ENCODE peak calls at places on chromosomes 5 and 9, in eight cellular contexts. One of them, this sample, is unnamed.

GRCh38 chr5:93589348-93589662 is 6.3 kb downstream of the NR2F1 start:
- DNase-seq in transverse colon: no peak
- DNase-seq in cardiac muscle cell: no peak
- DNase-seq in PC-3: no peak
- DNase-seq in kidney: no peak
- DNase-seq in psoas muscle: no peak
- DNase-seq in AG10803: no peak
- DNase-seq in choroid plexus epithelial cell: peak
- DNase-seq in this sample: no peak

GRCh38 chr5:82494942-82495341 is 216.8 kb upstream of the RPS23 start:
- DNase-seq in cardiac muscle cell: peak
- DNase-seq in kidney: no peak
- DNase-seq in choroid plexus epithelial cell: peak
- DNase-seq in PC-3: peak
- DNase-seq in transverse colon: no peak
- DNase-seq in psoas muscle: no peak
- DNase-seq in AG10803: peak
- DNase-seq in this sample: peak

GRCh38 chr9:88266416-88266815 is 121.8 kb upstream of the SPIN1 start:
- DNase-seq in AG10803: no peak
- DNase-seq in psoas muscle: no peak
- DNase-seq in cardiac muscle cell: no peak
- DNase-seq in choroid plexus epithelial cell: no peak
- DNase-seq in transverse colon: no peak
- DNase-seq in kidney: no peak
- DNase-seq in PC-3: no peak
- DNase-seq in this sample: peak

GRCh38 chr9:32385135-32385884 is 867 bp downstream of the ACO1 start:
- DNase-seq in choroid plexus epithelial cell: peak
- DNase-seq in AG10803: peak
- DNase-seq in transverse colon: no peak
- DNase-seq in kidney: no peak
- DNase-seq in cardiac muscle cell: peak
- DNase-seq in psoas muscle: no peak
- DNase-seq in PC-3: no peak
- DNase-seq in this sample: peak

GRCh38 chr9:128995791-128996190 is 32.3 kb downstream of the SH3GLB2 start:
- DNase-seq in kidney: no peak
- DNase-seq in cardiac muscle cell: peak
- DNase-seq in psoas muscle: no peak
- DNase-seq in choroid plexus epithelial cell: no peak
- DNase-seq in AG10803: no peak
- DNase-seq in transverse colon: no peak
- DNase-seq in PC-3: no peak
- DNase-seq in this sample: no peak

GRCh38 chr5:29896651-29897050 is 1296.8 kb upstream of the CDH6 start:
- DNase-seq in psoas muscle: no peak
- DNase-seq in cardiac muscle cell: no peak
- DNase-seq in kidney: no peak
- DNase-seq in AG10803: no peak
- DNase-seq in PC-3: peak
- DNase-seq in transverse colon: no peak
- DNase-seq in choroid plexus epithelial cell: no peak
- DNase-seq in this sample: peak

GRCh38 chr5:62538017-62538942 is 40.3 kb upstream of the LRRC70 start:
- DNase-seq in kidney: no peak
- DNase-seq in AG10803: peak
- DNase-seq in cardiac muscle cell: peak
- DNase-seq in transverse colon: no peak
- DNase-seq in PC-3: peak
- DNase-seq in choroid plexus epithelial cell: peak
- DNase-seq in psoas muscle: no peak
- DNase-seq in this sample: peak

GRCh38 chr5:74761241-74761640 is 5.7 kb downstream of the GFM2 start:
- DNase-seq in psoas muscle: no peak
- DNase-seq in PC-3: no peak
- DNase-seq in kidney: no peak
- DNase-seq in cardiac muscle cell: no peak
- DNase-seq in AG10803: no peak
- DNase-seq in transverse colon: no peak
- DNase-seq in choroid plexus epithelial cell: no peak
- DNase-seq in this sample: peak

GRCh38 chr5:149411738-149412519 is 32.8 kb upstream of the IL17B start:
- DNase-seq in kidney: no peak
- DNase-seq in choroid plexus epithelial cell: no peak
- DNase-seq in AG10803: peak
- DNase-seq in psoas muscle: no peak
- DNase-seq in PC-3: no peak
- DNase-seq in transverse colon: no peak
- DNase-seq in cardiac muscle cell: no peak
- DNase-seq in this sample: no peak

GRCh38 chr5:149408252-149409099 is 29.4 kb upstream of the IL17B start:
- DNase-seq in PC-3: no peak
- DNase-seq in kidney: no peak
- DNase-seq in AG10803: peak
- DNase-seq in choroid plexus epithelial cell: no peak
- DNase-seq in transverse colon: no peak
- DNase-seq in psoas muscle: no peak
- DNase-seq in cardiac muscle cell: no peak
- DNase-seq in this sample: no peak

GRCh38 chr5:149410721-149411432 is 31.8 kb upstream of the IL17B start:
- DNase-seq in transverse colon: no peak
- DNase-seq in kidney: no peak
- DNase-seq in AG10803: peak
- DNase-seq in psoas muscle: no peak
- DNase-seq in cardiac muscle cell: peak
- DNase-seq in PC-3: no peak
- DNase-seq in choroid plexus epithelial cell: peak
- DNase-seq in this sample: no peak

GRCh38 chr5:149409268-149409948 is 30.3 kb upstream of the IL17B start:
- DNase-seq in psoas muscle: no peak
- DNase-seq in choroid plexus epithelial cell: no peak
- DNase-seq in kidney: no peak
- DNase-seq in cardiac muscle cell: peak
- DNase-seq in PC-3: no peak
- DNase-seq in AG10803: peak
- DNase-seq in transverse colon: no peak
- DNase-seq in this sample: no peak

DNA sequence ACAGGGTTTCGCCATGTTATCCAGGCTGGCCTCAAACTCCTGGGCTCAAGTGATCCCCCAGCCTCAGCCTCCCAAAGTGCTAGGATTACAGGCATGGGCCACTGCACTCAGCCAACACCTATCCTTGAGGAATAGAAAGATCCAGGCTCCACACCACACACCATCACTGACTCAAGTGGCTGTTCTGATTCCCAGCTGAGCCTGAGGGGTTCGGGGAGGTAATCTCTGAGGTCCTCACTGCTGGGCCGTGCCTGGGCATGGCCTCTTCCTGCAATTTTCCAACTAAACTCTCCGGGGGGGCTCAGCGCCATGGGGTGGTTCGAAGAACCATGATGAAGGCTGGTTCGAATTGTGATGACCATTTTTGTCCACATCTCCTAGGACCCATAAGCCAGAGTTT is 31.0 kb upstream of the IL17B start:
- DNase-seq in psoas muscle: no peak
- DNase-seq in cardiac muscle cell: no peak
- DNase-seq in transverse colon: no peak
- DNase-seq in AG10803: no peak
- DNase-seq in kidney: no peak
- DNase-seq in PC-3: no peak
- DNase-seq in choroid plexus epithelial cell: no peak
- DNase-seq in this sample: no peak
- H3K4me3 ChIP-seq in psoas muscle: peak
- H3K4me3 ChIP-seq in cardiac muscle cell: no peak
- H3K4me3 ChIP-seq in transverse colon: peak
- H3K4me3 ChIP-seq in AG10803: peak
- H3K4me3 ChIP-seq in kidney: peak
- H3K4me3 ChIP-seq in PC-3: no peak
- H3K4me3 ChIP-seq in choroid plexus epithelial cell: no peak
- H3K4me3 ChIP-seq in this sample: no peak

DNA sequence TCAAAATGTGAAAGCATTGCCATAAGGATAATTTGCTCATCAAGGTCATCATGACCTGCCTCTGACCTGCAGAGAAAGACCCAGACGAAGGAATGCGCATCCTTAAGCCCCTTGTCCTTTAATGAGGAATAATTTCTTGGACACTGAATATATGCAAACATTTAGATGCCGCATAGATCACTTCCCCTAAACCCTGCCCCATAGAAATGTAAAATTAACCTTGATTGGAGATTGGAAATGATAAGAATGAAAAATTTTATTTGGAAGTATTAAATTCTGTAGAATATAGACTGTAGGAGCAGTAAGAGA is 233.1 kb downstream of the ARHGAP26 start:
- DNase-seq in cardiac muscle cell: no peak
- DNase-seq in kidney: no peak
- DNase-seq in PC-3: no peak
- DNase-seq in choroid plexus epithelial cell: no peak
- DNase-seq in AG10803: no peak
- DNase-seq in psoas muscle: no peak
- DNase-seq in transverse colon: no peak
- DNase-seq in this sample: no peak
- TF ChIP-seq CTCF in cardiac muscle cell: no peak
- TF ChIP-seq CTCF in kidney: no peak
- TF ChIP-seq CTCF in PC-3: no peak
- TF ChIP-seq CTCF in choroid plexus epithelial cell: no peak
- TF ChIP-seq CTCF in AG10803: no peak
- TF ChIP-seq CTCF in psoas muscle: no peak
- TF ChIP-seq CTCF in transverse colon: no peak
- TF ChIP-seq CTCF in this sample: no peak

GRCh38 chr5:59721741-59722140 is 171.8 kb downstream of the PDE4D start:
- DNase-seq in transverse colon: no peak
- DNase-seq in cardiac muscle cell: no peak
- DNase-seq in psoas muscle: no peak
- DNase-seq in PC-3: no peak
- DNase-seq in choroid plexus epithelial cell: no peak
- DNase-seq in kidney: no peak
- DNase-seq in AG10803: no peak
- DNase-seq in this sample: no peak

GRCh38 chr5:59728356-59728755 is 165.2 kb downstream of the PDE4D start:
- DNase-seq in PC-3: no peak
- DNase-seq in psoas muscle: no peak
- DNase-seq in AG10803: no peak
- DNase-seq in cardiac muscle cell: no peak
- DNase-seq in kidney: no peak
- DNase-seq in choroid plexus epithelial cell: no peak
- DNase-seq in transverse colon: no peak
- DNase-seq in this sample: no peak

GRCh38 chr5:59722875-59723274 is 170.7 kb downstream of the PDE4D start:
- DNase-seq in choroid plexus epithelial cell: peak
- DNase-seq in cardiac muscle cell: no peak
- DNase-seq in transverse colon: no peak
- DNase-seq in PC-3: peak
- DNase-seq in kidney: no peak
- DNase-seq in psoas muscle: no peak
- DNase-seq in AG10803: no peak
- DNase-seq in this sample: peak

GRCh38 chr5:59725393-59725768 is 168.1 kb downstream of the PDE4D start:
- DNase-seq in AG10803: peak
- DNase-seq in PC-3: peak
- DNase-seq in psoas muscle: no peak
- DNase-seq in cardiac muscle cell: no peak
- DNase-seq in transverse colon: no peak
- DNase-seq in choroid plexus epithelial cell: no peak
- DNase-seq in kidney: no peak
- DNase-seq in this sample: no peak

DNA sequence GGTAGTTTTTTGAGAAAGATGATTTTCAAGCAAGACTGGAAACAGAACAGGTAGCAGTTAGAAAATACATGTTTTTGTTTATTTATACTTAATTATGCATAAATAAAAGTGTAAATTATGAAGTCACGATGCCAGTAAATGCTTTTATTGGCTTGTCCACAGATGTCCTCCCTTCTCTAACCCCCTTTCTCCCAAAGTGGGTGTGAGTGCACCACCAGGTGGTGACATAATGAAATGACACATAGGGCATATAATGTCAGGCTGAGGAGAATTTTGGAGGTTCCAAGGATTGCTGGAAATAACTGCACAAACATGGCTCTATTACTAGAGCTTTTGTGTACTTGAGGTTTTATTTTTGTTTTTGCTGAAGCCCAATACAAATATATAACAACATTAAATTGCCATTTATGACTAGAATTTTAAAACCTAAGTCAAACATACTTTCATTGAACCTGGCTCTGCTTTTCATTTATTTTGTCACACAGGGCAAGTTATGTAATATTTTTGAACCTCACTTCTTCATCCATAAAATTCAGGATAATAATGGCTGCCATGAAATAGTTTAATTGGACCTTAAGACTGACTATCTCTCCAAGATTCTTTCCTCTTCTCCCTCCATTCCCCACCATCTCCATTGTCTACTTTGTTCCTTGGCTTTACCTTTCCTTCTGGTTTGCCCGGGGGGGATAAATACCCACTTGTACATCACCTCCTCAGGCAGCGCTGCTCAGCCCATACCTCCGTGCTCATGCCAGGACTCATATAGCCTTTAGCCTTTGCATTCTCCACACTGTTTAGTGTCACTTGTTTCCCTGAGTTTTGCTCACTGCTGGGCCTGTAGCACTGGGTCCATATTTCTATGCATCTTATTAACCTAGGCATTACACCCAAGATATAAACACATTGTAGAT is 168.8 kb downstream of the PDE4D start:
- DNase-seq in AG10803: peak
- DNase-seq in transverse colon: peak
- DNase-seq in cardiac muscle cell: peak
- DNase-seq in choroid plexus epithelial cell: peak
- DNase-seq in kidney: no peak
- DNase-seq in psoas muscle: no peak
- DNase-seq in PC-3: peak
- DNase-seq in this sample: peak
- H3K4me3 ChIP-seq in AG10803: no peak
- H3K4me3 ChIP-seq in transverse colon: no peak
- H3K4me3 ChIP-seq in cardiac muscle cell: no peak
- H3K4me3 ChIP-seq in choroid plexus epithelial cell: no peak
- H3K4me3 ChIP-seq in kidney: no peak
- H3K4me3 ChIP-seq in psoas muscle: no peak
- H3K4me3 ChIP-seq in PC-3: no peak
- H3K4me3 ChIP-seq in this sample: no peak

GRCh38 chr5:96716716-96717115 is 54.5 kb downstream of the CAST start:
- DNase-seq in transverse colon: no peak
- DNase-seq in cardiac muscle cell: no peak
- DNase-seq in kidney: no peak
- DNase-seq in PC-3: no peak
- DNase-seq in AG10803: no peak
- DNase-seq in psoas muscle: no peak
- DNase-seq in choroid plexus epithelial cell: no peak
- DNase-seq in this sample: no peak

GRCh38 chr5:96718635-96719077 is 56.5 kb downstream of the CAST start:
- DNase-seq in transverse colon: peak
- DNase-seq in kidney: peak
- DNase-seq in choroid plexus epithelial cell: no peak
- DNase-seq in PC-3: peak
- DNase-seq in cardiac muscle cell: peak
- DNase-seq in AG10803: no peak
- DNase-seq in psoas muscle: peak
- DNase-seq in this sample: peak

GRCh38 chr5:96717874-96718273 is 55.7 kb downstream of the CAST start:
- DNase-seq in AG10803: no peak
- DNase-seq in transverse colon: no peak
- DNase-seq in PC-3: no peak
- DNase-seq in choroid plexus epithelial cell: no peak
- DNase-seq in cardiac muscle cell: no peak
- DNase-seq in kidney: no peak
- DNase-seq in psoas muscle: no peak
- DNase-seq in this sample: peak

GRCh38 chr5:96721351-96721970 is 59.3 kb downstream of the CAST start:
- DNase-seq in kidney: no peak
- DNase-seq in choroid plexus epithelial cell: peak
- DNase-seq in psoas muscle: peak
- DNase-seq in PC-3: no peak
- DNase-seq in cardiac muscle cell: peak
- DNase-seq in AG10803: peak
- DNase-seq in transverse colon: no peak
- DNase-seq in this sample: peak

DNA sequence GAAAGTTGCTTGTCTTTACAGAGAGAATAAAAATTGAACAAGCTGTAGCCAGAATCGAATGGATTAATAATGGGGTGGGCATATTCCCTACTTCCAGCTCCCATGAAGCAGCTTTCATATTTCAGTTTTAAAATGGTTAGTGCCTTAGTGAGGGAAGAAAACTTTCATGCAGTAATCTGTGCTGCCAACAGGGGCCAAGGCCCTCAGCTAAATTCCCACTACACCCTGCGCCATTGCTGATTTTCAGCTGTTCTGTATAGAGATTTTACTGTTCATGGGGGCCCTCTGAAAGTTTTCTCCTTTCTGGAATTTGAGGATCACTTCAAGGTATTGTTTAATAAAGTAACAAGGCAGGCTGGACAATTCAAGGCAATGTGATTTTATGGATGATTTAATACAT is 58.2 kb downstream of the CAST start:
- DNase-seq in transverse colon: no peak
- DNase-seq in cardiac muscle cell: no peak
- DNase-seq in choroid plexus epithelial cell: no peak
- DNase-seq in PC-3: peak
- DNase-seq in AG10803: no peak
- DNase-seq in kidney: no peak
- DNase-seq in psoas muscle: no peak
- DNase-seq in this sample: no peak
- TF ChIP-seq CTCF in transverse colon: no peak
- TF ChIP-seq CTCF in cardiac muscle cell: no peak
- TF ChIP-seq CTCF in choroid plexus epithelial cell: peak
- TF ChIP-seq CTCF in PC-3: no peak
- TF ChIP-seq CTCF in AG10803: peak
- TF ChIP-seq CTCF in kidney: no peak
- TF ChIP-seq CTCF in psoas muscle: no peak
- TF ChIP-seq CTCF in this sample: peak

This sample was measured in bronchial epithelial cell.